ENCODE peak calls at places on chromosomes 7 and 10, in nine cellular contexts. W is testis, M is IMR-90, J is breast epithelium, U is suprapubic skin, E is prostate gland, G is GM12878, Q is HCT116, V is tibial nerve. L is an unnamed sample.

GRCh38 chr7:103811997-103812396 is 177.5 kb downstream of the RELN start:
- DNase-seq in W (no peak), M (no peak), J (no peak), U (no peak), E (peak), G (no peak), Q (no peak), V (no peak), L (no peak)

GRCh38 chr7:38673795-38674194 is 42.6 kb upstream of the AMPH start:
- DNase-seq in W (no peak), M (peak), J (no peak), U (no peak), E (no peak), G (no peak), Q (no peak), V (no peak), L (peak)

GRCh38 chr7:4951903-4952636 is 6.9 kb downstream of the MMD2 start:
- DNase-seq in W (no peak), M (peak), J (no peak), U (no peak), E (no peak), G (peak), Q (no peak), V (no peak), L (peak)

GRCh38 chr7:75650062-75650461 is 88.7 kb downstream of the HIP1 start:
- DNase-seq in W (no peak), M (no peak), J (no peak), U (no peak), E (no peak), G (no peak), Q (no peak), V (no peak), L (peak)

GRCh38 chr7:131581241-131582157 is 25.1 kb upstream of the PODXL start:
- DNase-seq in W (no peak), M (no peak), J (peak), U (no peak), E (no peak), G (no peak), Q (no peak), V (no peak), L (no peak)

GRCh38 chr7:32164341-32164996 is 94.3 kb upstream of the PDE1C start:
- DNase-seq in W (peak), M (peak), J (no peak), U (no peak), E (no peak), G (no peak), Q (peak), V (no peak), L (peak)

GRCh38 chr7:55499591-55499990 is 72.7 kb downstream of the VOPP1 start:
- DNase-seq in W (no peak), M (no peak), J (no peak), U (no peak), E (no peak), G (no peak), Q (no peak), V (no peak), L (no peak)

GRCh38 chr10:71116426-71116825 is 95.9 kb upstream of the UNC5B start:
- DNase-seq in W (no peak), M (no peak), J (no peak), U (no peak), E (no peak), G (no peak), Q (no peak), V (no peak), L (no peak)

GRCh38 chr10:31604141-31604540 is 285.1 kb downstream of the ZEB1 start:
- DNase-seq in W (no peak), M (peak), J (no peak), U (no peak), E (no peak), G (no peak), Q (no peak), V (no peak), L (no peak)

GRCh38 chr7:131640686-131641085 is 84.3 kb upstream of the PODXL start:
- DNase-seq in W (no peak), M (no peak), J (no peak), U (no peak), E (no peak), G (no peak), Q (no peak), V (no peak), L (no peak)

GRCh38 chr7:42913591-42913990 is 1.7 kb upstream of the C7orf25 start:
- DNase-seq in W (no peak), M (peak), J (no peak), U (no peak), E (no peak), G (no peak), Q (no peak), V (no peak), L (no peak)

GRCh38 chr10:108877130-108877529 is 1046.2 kb downstream of the XPNPEP1 start:
- DNase-seq in W (no peak), M (peak), J (no peak), U (no peak), E (no peak), G (no peak), Q (no peak), V (no peak), L (no peak)

GRCh38 chr7:47231081-47231480 is 350.8 kb downstream of the TNS3 start:
- DNase-seq in W (no peak), M (no peak), J (no peak), U (no peak), E (no peak), G (no peak), Q (no peak), V (no peak), L (no peak)

GRCh38 chr7:25959168-25959734 is 192.7 kb upstream of the NFE2L3 start:
- DNase-seq in W (no peak), M (no peak), J (no peak), U (no peak), E (no peak), G (no peak), Q (no peak), V (no peak), L (no peak)

GRCh38 chr7:144500225-144500624 is 96.7 kb upstream of the NOBOX start:
- DNase-seq in W (no peak), M (no peak), J (no peak), U (no peak), E (no peak), G (no peak), Q (no peak), V (no peak), L (no peak)

GRCh38 chr10:89861584-89862287 is 160.3 kb downstream of the KIF20B start:
- DNase-seq in W (no peak), M (peak), J (no peak), U (no peak), E (no peak), G (no peak), Q (peak), V (no peak), L (no peak)

GRCh38 chr7:24325708-24326107 is 41.7 kb downstream of the NPY start:
- DNase-seq in W (no peak), M (no peak), J (no peak), U (no peak), E (no peak), G (peak), Q (no peak), V (no peak), L (no peak)

GRCh38 chr7:98618786-98619185 is 1.7 kb downstream of the NPTX2 start:
- DNase-seq in W (no peak), M (no peak), J (no peak), U (no peak), E (no peak), G (no peak), Q (no peak), V (no peak), L (no peak)

GRCh38 chr10:89702121-89702480 is 711 bp downstream of the KIF20B start:
- DNase-seq in W (no peak), M (peak), J (no peak), U (no peak), E (no peak), G (peak), Q (no peak), V (no peak), L (no peak)

GRCh38 chr10:76111986-76112825 is 680.8 kb downstream of the LRMDA start:
- DNase-seq in W (no peak), M (no peak), J (no peak), U (no peak), E (no peak), G (no peak), Q (no peak), V (no peak), L (no peak)

GRCh38 chr10:31148955-31149354 is 117.3 kb upstream of the ZNF438 start:
- DNase-seq in W (no peak), M (no peak), J (no peak), U (no peak), E (no peak), G (no peak), Q (no peak), V (no peak), L (no peak)

GRCh38 chr10:92238586-92239098 is 52.2 kb downstream of the CPEB3 start:
- DNase-seq in W (peak), M (peak), J (peak), U (peak), E (peak), G (no peak), Q (no peak), V (peak), L (peak)

GRCh38 chr7:133846203-133846945 is 280.8 kb upstream of the LRGUK start:
- DNase-seq in W (no peak), M (no peak), J (no peak), U (no peak), E (no peak), G (no peak), Q (no peak), V (no peak), L (no peak)

GRCh38 chr10:80528185-80528700 is 9.5 kb upstream of the SH2D4B start:
- DNase-seq in W (no peak), M (no peak), J (no peak), U (no peak), E (no peak), G (no peak), Q (no peak), V (no peak), L (no peak)

GRCh38 chr7:114363292-114363691 is 51.3 kb upstream of the FOXP2 start:
- DNase-seq in W (no peak), M (no peak), J (no peak), U (no peak), E (no peak), G (no peak), Q (no peak), V (no peak), L (no peak)

GRCh38 chr7:105975770-105976428 is 12.8 kb downstream of the CDHR3 start:
- DNase-seq in W (no peak), M (peak), J (no peak), U (no peak), E (no peak), G (no peak), Q (no peak), V (no peak), L (no peak)

GRCh38 chr10:91681361-91682276 is 48.7 kb upstream of the PPP1R3C start:
- DNase-seq in W (peak), M (no peak), J (peak), U (no peak), E (no peak), G (no peak), Q (no peak), V (no peak), L (no peak)

GRCh38 chr7:73864981-73865711 is 4.2 kb downstream of the TMEM270 start:
- DNase-seq in W (no peak), M (no peak), J (no peak), U (no peak), E (no peak), G (no peak), Q (no peak), V (no peak), L (no peak)

GRCh38 chr7:18393465-18394118 is 102.0 kb upstream of the HDAC9 start:
- DNase-seq in W (no peak), M (no peak), J (no peak), U (no peak), E (no peak), G (no peak), Q (no peak), V (no peak), L (no peak)

GRCh38 chr7:74372511-74373111 is 81.1 kb upstream of the GTF2IRD1 start:
- DNase-seq in W (peak), M (no peak), J (no peak), U (no peak), E (no peak), G (no peak), Q (no peak), V (peak), L (no peak)

GRCh38 chr10:12130237-12130872 is 878 bp downstream of the SEC61A2 start:
- DNase-seq in W (peak), M (peak), J (no peak), U (no peak), E (no peak), G (peak), Q (peak), V (peak), L (peak)

GRCh38 chr10:75407716-75408511 is 6.3 kb upstream of the ZNF503 start:
- DNase-seq in W (peak), M (no peak), J (no peak), U (no peak), E (peak), G (no peak), Q (no peak), V (no peak), L (no peak)

GRCh38 chr10:78634389-78634815 is 434.4 kb upstream of the ZMIZ1 start:
- DNase-seq in W (no peak), M (peak), J (no peak), U (no peak), E (no peak), G (no peak), Q (no peak), V (no peak), L (peak)

GRCh38 chr7:70997275-70997674 is 134.7 kb upstream of the GALNT17 start:
- DNase-seq in W (no peak), M (no peak), J (no peak), U (no peak), E (no peak), G (no peak), Q (no peak), V (no peak), L (no peak)

GRCh38 chr10:78306358-78306757 is 272.7 kb downstream of the RPS24 start:
- DNase-seq in W (no peak), M (no peak), J (no peak), U (no peak), E (peak), G (no peak), Q (no peak), V (no peak), L (no peak)

GRCh38 chr10:92204238-92204637 is 86.6 kb downstream of the CPEB3 start:
- DNase-seq in W (no peak), M (no peak), J (no peak), U (no peak), E (no peak), G (no peak), Q (no peak), V (no peak), L (no peak)

GRCh38 chr7:120404042-120404441 is 131.1 kb downstream of the KCND2 start:
- DNase-seq in W (no peak), M (no peak), J (no peak), U (no peak), E (no peak), G (no peak), Q (no peak), V (no peak), L (no peak)
- TF ChIP-seq POLR2A in W (no peak), M (no peak), J (no peak), U (no peak), E (no peak), G (no peak), Q (no peak), V (no peak), L (no peak)

GRCh38 chr7:129170373-129171021 is 17.9 kb upstream of the SMO start:
- DNase-seq in W (no peak), M (no peak), J (no peak), U (no peak), E (no peak), G (no peak), Q (no peak), V (no peak), L (no peak)
- TF ChIP-seq POLR2A in W (no peak), M (no peak), J (no peak), U (no peak), E (no peak), G (no peak), Q (no peak), V (no peak), L (no peak)

DNA sequence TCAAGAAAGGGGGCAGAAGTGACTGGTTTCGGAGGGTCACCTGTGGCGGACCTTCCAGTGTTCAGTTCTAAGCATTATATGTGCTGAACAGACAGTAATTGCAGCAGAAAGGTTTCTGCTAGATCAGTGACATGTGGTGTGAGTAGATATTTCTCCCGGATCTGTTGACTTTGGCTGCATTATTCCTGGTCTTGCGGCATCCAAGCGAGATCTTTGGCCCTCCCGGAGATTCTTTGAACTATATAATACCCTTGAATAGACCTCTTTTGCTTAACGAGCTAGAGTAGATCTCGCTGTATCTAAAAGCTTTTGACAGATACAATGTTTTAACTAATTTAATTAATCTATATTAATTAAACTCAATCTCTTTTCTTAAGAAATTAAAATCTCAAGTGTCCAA is 99.8 kb downstream of the PTN start:
- DNase-seq in W (no peak), M (no peak), J (no peak), U (no peak), E (no peak), G (no peak), Q (no peak), V (no peak), L (no peak)
- TF ChIP-seq POLR2A in W (no peak), M (no peak), J (no peak), U (no peak), E (no peak), G (no peak), Q (no peak), V (no peak), L (no peak)

GRCh38 chr7:22856437-22856836 is 33.8 kb upstream of the TOMM7 start:
- DNase-seq in W (no peak), M (no peak), J (no peak), U (no peak), E (no peak), G (no peak), Q (no peak), V (no peak), L (no peak)

GRCh38 chr7:22853674-22854157 is 31.1 kb upstream of the TOMM7 start:
- DNase-seq in W (peak), M (no peak), J (peak), U (no peak), E (peak), G (no peak), Q (peak), V (peak), L (no peak)

GRCh38 chr7:22855049-22855392 is 32.4 kb upstream of the TOMM7 start:
- DNase-seq in W (no peak), M (no peak), J (no peak), U (no peak), E (no peak), G (no peak), Q (no peak), V (no peak), L (no peak)

GRCh38 chr7:22853138-22853537 is 30.5 kb upstream of the TOMM7 start:
- DNase-seq in W (no peak), M (no peak), J (no peak), U (no peak), E (no peak), G (no peak), Q (no peak), V (no peak), L (no peak)

DNA sequence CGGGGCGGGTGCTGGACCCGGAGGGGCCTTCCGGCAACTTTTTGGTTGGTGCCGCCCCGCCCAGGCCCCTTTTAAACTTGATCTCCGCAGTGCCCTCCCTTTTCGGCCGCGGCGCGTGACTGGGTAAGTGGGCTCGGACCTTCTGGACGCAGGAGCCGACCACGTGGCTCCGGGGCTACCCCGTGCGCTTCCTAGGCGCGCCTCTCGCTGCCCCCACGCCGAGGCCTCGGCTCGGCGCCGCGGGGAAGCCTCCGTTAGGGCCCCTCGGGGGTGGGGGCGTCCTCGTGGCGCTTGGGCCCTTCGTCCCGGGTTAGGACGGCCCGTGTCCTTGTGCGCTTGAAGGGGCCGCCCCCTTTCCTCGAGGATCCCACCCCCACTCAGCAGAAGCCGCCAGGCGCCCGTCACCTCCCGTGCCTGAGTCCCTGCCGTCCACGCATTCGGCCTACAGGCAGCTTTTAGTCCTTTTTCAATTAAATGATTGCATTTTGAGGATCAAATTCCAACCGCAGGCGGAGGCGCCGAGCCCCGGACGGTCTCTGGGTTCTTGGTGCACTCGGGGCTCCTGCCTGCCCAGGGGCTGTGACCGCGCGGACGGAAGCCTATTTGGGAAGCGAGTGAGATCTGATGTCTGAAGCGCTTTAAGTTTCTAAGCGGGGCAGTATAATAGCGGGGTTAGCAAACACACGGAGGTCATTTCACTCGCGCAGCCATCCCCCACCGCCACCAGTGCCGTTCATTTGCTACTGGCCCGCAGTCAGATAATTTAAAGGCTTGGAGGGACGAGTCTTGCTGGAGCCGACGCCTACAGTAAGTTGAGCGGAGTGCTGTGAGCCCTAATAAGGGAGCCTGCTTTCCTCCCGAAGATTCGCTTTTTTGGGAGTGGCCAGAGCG is 31.8 kb upstream of the TOMM7 start:
- DNase-seq in W (peak), M (peak), J (peak), U (peak), E (peak), G (peak), Q (peak), V (peak), L (peak)
- TF ChIP-seq POLR2A in W (no peak), M (peak), J (peak), U (peak), E (no peak), G (peak), Q (peak), V (peak), L (peak)

DNA sequence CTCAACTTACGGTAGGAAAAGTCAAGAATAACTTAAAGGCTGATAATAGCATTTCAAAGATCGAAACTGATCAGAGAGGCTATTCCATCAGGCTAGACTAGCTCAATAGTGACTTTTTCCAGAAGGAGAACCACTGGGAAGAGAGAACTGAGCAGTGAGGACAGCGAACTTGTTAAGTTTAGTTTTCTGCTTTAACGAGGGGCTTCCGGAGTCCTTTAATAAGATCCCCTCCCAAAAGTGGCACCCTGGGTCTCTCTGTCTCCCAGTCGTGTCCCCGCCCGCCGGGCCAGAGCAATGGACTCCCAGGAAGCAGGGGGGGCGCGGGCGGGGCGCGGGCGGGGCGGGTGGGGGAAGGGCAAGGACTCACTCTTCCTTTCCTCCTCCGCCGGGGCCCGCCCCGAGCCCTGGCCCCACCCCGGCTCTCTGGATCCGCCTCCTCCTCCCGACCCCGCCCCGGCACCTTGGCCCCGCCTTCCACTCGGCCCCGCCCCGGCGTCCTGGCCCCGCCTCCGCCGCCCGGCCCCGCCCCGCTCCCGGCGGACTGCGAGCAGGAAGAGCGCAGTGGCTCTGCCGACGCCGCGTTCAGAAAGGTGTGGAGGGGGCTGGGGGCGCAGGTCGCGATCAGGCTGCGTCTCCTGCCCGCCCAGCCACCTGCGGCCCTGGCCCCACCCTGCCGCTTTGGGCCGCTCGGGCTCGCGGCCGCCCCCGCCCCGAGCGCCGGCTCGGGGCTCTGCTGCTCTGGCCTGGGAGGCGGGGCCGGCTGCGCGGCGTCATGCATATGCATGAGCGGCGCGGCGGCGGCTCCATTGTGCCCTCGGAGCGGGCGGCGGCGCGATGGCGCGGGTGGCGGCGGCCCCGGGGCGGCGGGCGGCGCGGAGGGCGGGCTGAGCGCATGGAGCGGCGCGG is at the start of gene ZMIZ2:
- DNase-seq in W (peak), M (peak), J (peak), U (peak), E (peak), G (no peak), Q (peak), V (peak), L (peak)
- TF ChIP-seq POLR2A in W (peak), M (peak), J (no peak), U (peak), E (peak), G (peak), Q (no peak), V (peak), L (peak)

GRCh38 chr7:64902806-64903721 is at the start of gene ZNF273:
- DNase-seq in W (peak), M (peak), J (peak), U (peak), E (peak), G (peak), Q (peak), V (peak), L (peak)
- TF ChIP-seq POLR2A in W (no peak), M (peak), J (no peak), U (no peak), E (peak), G (peak), Q (peak), V (peak), L (peak)

L was measured in H54.